ENCODE peak calls at places on chromosome 13, in nine cellular contexts. Y is breast epithelium, F is neural progenitor cell, X is lower lobe of right lung, U is fibroblast of lung, I is ovary, C is colonic mucosa, Z is gastrocnemius medialis, M is esophagus muscularis mucosa. Q is an unnamed sample.

GRCh38 chr13:29508130-29508873 is 87.2 kb downstream of the SLC7A1 start:
- DNase-seq in F (peak; percentile 85), Y (peak; percentile 80), X (peak; percentile 83), M (peak; percentile 94), C (peak; percentile 86), Z (peak; percentile 54), U (peak; percentile 91), I (peak; percentile 89), Q (peak; percentile 88)

GRCh38 chr13:53782400-53783030 is 753.9 kb downstream of the OLFM4 start:
- DNase-seq in C (peak; percentile 17), I (no peak), Z (no peak), Y (peak; percentile 17), U (peak; percentile 26), X (no peak), F (peak; percentile 78), M (no peak), Q (no peak)

GRCh38 chr13:52847322-52847681 is 1.1 kb downstream of the PCDH8 start:
- DNase-seq in C (no peak), U (no peak), X (no peak), I (no peak), F (no peak), Y (no peak), M (no peak), Z (no peak), Q (no peak)

GRCh38 chr13:30108913-30109237 is 198.5 kb downstream of the KATNAL1 start:
- DNase-seq in Y (peak; percentile 66), I (no peak), F (no peak), U (no peak), C (peak; percentile 94), X (peak; percentile 82), Z (no peak), M (no peak), Q (peak; percentile 89)

GRCh38 chr13:99894835-99895427 is 76.6 kb downstream of the ZIC5 start:
- DNase-seq in M (no peak), Y (no peak), X (no peak), F (peak; percentile 39), Z (no peak), U (no peak), C (no peak), I (no peak), Q (no peak)

GRCh38 chr13:48741377-48741776 is 87.6 kb downstream of the CYSLTR2 start:
- DNase-seq in M (no peak), Z (no peak), X (no peak), I (no peak), C (no peak), Y (no peak), U (peak; percentile 41), F (no peak), Q (no peak)

GRCh38 chr13:39597828-39598227 is 5.2 kb downstream of the LHFPL6 start:
- DNase-seq in F (no peak), I (no peak), U (no peak), Z (no peak), C (no peak), M (no peak), Y (no peak), X (no peak), Q (no peak)

GRCh38 chr13:30963794-30964193 is 31.3 kb downstream of the TEX26 start:
- DNase-seq in I (no peak), Z (no peak), F (no peak), X (peak; percentile 50), Y (no peak), M (no peak), U (peak; percentile 18), C (peak; percentile 22), Q (no peak)

GRCh38 chr13:39273953-39274352 is 235.7 kb downstream of the NHLRC3 start:
- DNase-seq in M (no peak), Z (no peak), X (no peak), C (peak; percentile 27), Y (no peak), F (peak; percentile 28), I (no peak), U (peak; percentile 14), Q (no peak)

GRCh38 chr13:40464991-40465390 is 201.4 kb downstream of the FOXO1 start:
- DNase-seq in C (no peak), M (no peak), I (no peak), X (no peak), U (no peak), F (no peak), Y (no peak), Z (no peak), Q (no peak)

GRCh38 chr13:109971006-109971744 is 184.8 kb upstream of the IRS2 start:
- DNase-seq in U (no peak), C (no peak), Z (no peak), F (no peak), I (no peak), X (no peak), M (no peak), Y (no peak), Q (no peak)

GRCh38 chr13:114049026-114049425 is 75.2 kb upstream of the C13orf46 start:
- DNase-seq in U (no peak), Z (no peak), F (no peak), M (no peak), X (peak; percentile 71), Y (no peak), C (peak; percentile 59), I (no peak), Q (no peak)

GRCh38 chr13:36848228-36848982 is 29.4 kb downstream of the RFXAP start:
- DNase-seq in Y (no peak), X (no peak), M (no peak), U (no peak), Z (no peak), F (peak; percentile 32), I (no peak), C (no peak), Q (no peak)

GRCh38 chr13:51502206-51502651 is 49.4 kb upstream of the INTS6 start:
- DNase-seq in I (no peak), F (no peak), Y (no peak), U (peak; percentile 58), X (no peak), M (no peak), Z (no peak), C (no peak), Q (no peak)

GRCh38 chr13:51501592-51502205 is 48.9 kb upstream of the INTS6 start:
- DNase-seq in M (no peak), Z (no peak), X (no peak), I (no peak), F (no peak), U (peak; percentile 76), Y (no peak), C (no peak), Q (no peak)

GRCh38 chr13:51501096-51501495 is 48.3 kb upstream of the INTS6 start:
- DNase-seq in Y (no peak), C (no peak), X (no peak), F (no peak), M (no peak), I (no peak), U (no peak), Z (no peak), Q (no peak)

GRCh38 chr13:51500687-51501086 is 47.9 kb upstream of the INTS6 start:
- DNase-seq in Z (no peak), F (no peak), X (no peak), I (no peak), C (no peak), U (no peak), Y (no peak), M (no peak), Q (no peak)

DNA sequence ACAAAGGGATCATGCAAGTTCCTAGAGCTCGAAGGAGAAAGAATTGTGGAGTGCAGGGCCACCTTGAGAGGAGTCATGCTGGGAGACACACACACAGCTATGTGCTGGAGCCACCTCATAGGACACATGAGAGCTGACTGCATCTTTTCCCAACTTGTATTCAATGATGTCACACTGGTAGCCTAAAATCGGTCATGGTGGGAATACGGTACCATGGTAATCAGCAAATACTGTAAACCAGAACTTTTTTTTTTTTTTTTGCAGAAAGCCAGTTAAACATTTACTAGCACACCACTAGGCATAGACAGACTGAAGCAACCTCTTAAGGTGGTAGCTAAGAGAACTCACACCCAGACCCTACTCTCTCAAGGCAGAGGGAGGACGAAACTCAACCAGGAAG is 47.0 kb upstream of the INTS6 start:
- DNase-seq in Z (no peak), M (no peak), F (no peak), C (no peak), I (no peak), U (no peak), Y (no peak), X (no peak), Q (no peak)
- H3K4me1 ChIP-seq in Z (no peaks in the 10 kb centered on the region), M (no peaks in the 10 kb centered on the region), F (no peaks in the 10 kb centered on the region), C (no peaks in the 10 kb centered on the region), I (no peaks in the 10 kb centered on the region), U (peaks cover 4% of the 10 kb centered on the region), Y (no peaks in the 10 kb centered on the region), X (no peaks in the 10 kb centered on the region), Q (no peaks in the 10 kb centered on the region)

DNA sequence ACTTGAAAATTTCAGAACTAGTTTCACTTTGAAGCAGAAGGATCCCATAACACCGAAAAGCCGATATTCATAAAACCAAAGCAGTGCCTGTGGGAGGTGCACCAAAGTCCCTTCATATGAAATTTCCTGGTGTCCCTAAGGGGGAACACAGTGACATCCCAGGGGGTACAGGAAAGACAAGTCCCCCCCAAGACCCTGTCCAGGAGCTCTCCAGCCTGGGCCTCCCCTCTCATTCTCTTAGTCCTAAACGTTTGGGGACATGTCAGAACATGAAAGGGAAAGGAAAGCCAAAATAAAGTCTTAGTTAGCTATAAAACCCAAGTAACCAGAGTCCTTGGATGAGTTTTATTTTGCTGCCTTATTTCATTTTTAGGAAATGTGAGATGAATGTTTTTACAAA is 56.6 kb downstream of the MRPL57 start:
- DNase-seq in C (no peak), U (no peak), Z (no peak), Y (no peak), F (no peak), I (no peak), X (no peak), M (peak; percentile 75), Q (no peak)
- H3K4me3 ChIP-seq in C (no peak overlapping the region), U (peak overlapping the region; percentile 11), Z (no peak overlapping the region), Y (peak overlapping the region; percentile 33), F (no peak overlapping the region), I (peak overlapping the region; percentile 20), X (no peak overlapping the region), M (no peak overlapping the region), Q (no peak overlapping the region)

DNA sequence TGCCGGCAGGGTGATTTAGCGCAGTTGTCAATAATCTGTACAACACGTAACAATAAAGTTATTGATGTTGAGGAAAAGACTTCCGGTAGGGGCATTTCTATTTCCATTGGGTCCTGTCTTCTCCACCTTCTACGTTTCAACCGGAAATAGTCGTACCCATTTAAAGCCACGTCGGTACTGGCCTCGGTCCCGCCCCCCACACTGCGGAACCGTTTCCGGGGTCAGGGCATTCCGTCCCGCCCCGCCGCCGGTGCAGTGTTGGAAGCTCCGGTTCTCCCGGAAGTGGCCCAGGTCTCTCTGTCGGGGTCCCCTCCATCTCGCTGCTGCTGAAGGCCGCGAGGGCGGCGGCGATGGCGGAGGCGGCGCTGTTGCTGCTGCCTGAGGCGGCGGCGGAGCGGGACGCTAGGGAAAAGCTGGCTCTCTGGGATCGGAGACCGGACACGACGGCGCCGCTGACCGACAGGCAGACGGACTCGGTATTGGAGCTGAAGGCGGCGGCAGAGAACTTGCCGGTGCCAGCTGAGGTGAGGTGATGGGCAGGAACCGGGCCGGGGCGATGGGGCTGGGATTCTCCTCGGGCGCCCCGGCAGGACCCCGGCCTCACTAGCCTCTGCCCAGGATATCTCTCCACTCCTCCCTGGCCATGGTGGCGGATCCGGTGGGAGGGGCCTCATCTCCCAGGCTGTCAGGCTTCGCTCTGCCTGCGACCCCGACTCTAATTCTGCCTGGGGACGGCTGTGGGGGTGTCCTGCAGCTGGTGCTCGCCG is at the start of gene COG3:
- DNase-seq in C (peak; percentile 97), Z (peak; percentile 93), U (peak; percentile 98), X (peak; percentile 95), F (peak; percentile 93), Y (peak; percentile 94), M (peak; percentile 98), I (peak; percentile 96), Q (peak; percentile 97)
- TF ChIP-seq CTCF in C (peak; percentile 49), Z (no peak), U (no peak), X (peak; percentile 43), F (peak; percentile 44), Y (no peak), M (no peak), I (no peak), Q (no peak)

GRCh38 chr13:71124230-71124629 is 742.8 kb downstream of the DACH1 start:
- DNase-seq in C (no peak), Y (no peak), F (no peak), Z (no peak), U (no peak), X (no peak), I (no peak), M (no peak), Q (no peak)
- H3K4me1 ChIP-seq in C (no peaks in the 10 kb centered on the region), Y (no peaks in the 10 kb centered on the region), F (no peaks in the 10 kb centered on the region), Z (no peaks in the 10 kb centered on the region), U (no peaks in the 10 kb centered on the region), X (no peaks in the 10 kb centered on the region), I (no peaks in the 10 kb centered on the region), M (no peaks in the 10 kb centered on the region), Q (no peaks in the 10 kb centered on the region)

Q was measured in upper lobe of right lung.